ENCODE peak calls at places on chromosomes 13 and 19, in four cellular contexts. U is aorta; L is stimulated activated CD4-positive, alpha-beta T cell treated with anti-CD3 and anti-CD28 coated beads, Interleukin-2, amount 100 ng/mL, for 24 hours; E is glutamatergic neuron. T is an unnamed sample.

GRCh38 chr19:15464394-15465385 is at the start of gene RASAL3:
- DNase-seq in L (peak), E (no peak), U (peak), T (no peak)

GRCh38 chr13:21583496-21583895 is 20.5 kb downstream of the MICU2 start:
- DNase-seq in L (no peak), U (no peak), E (no peak), T (no peak)

GRCh38 chr19:58002384-58003152 is at the start of gene ZNF606:
- DNase-seq in L (peak), E (peak), U (peak), T (peak)

GRCh38 chr13:21256351-21256761 is 79.9 kb downstream of the MRPL57 start:
- DNase-seq in L (no peak), U (no peak), E (no peak), T (no peak)

GRCh38 chr13:96159731-96160130 is 69.8 kb downstream of the HS6ST3 start:
- DNase-seq in E (no peak), U (no peak), L (no peak), T (no peak)

GRCh38 chr13:92900455-92900854 is 326.2 kb upstream of the GPC6 start:
- DNase-seq in E (no peak), L (no peak), U (no peak), T (no peak)

GRCh38 chr13:77555246-77555645 is 19.7 kb downstream of the SCEL start:
- DNase-seq in L (no peak), E (no peak), U (no peak), T (no peak)

GRCh38 chr19:11278670-11279069 is 16.3 kb upstream of the DOCK6 start:
- DNase-seq in E (no peak), U (no peak), L (no peak), T (no peak)

GRCh38 chr13:114043421-114044053 is 69.7 kb upstream of the C13orf46 start:
- DNase-seq in E (peak), L (no peak), U (peak), T (no peak)